ENCODE peak calls at places on chromosomes 13 and 19, in five cellular contexts. C is H54; B is HS-27A; V is stimulated activated CD4-positive, alpha-beta T cell treated with anti-CD3 and anti-CD28 coated beads, Interleukin-1b, Interleukin-23, amount 100 ng/mL, for 48 hours; L is NCI-H2029 treated with DMSO at 0.1 percent for 48 hours. X is an unnamed sample.

GRCh38 chr13:112227031-112227430 is 149.1 kb upstream of the SPACA7 start:
- DNase-seq in C (no peak), B (no peak), V (no peak), L (no peak), X (no peak)

GRCh38 chr19:6773323-6773931 is 919 bp downstream of the VAV1 start:
- DNase-seq in C (no peak), B (no peak), V (peak; percentile 68), L (no peak), X (no peak)

GRCh38 chr19:54017266-54017665 is 25.8 kb downstream of the CACNG6 start:
- DNase-seq in C (no peak), B (no peak), V (no peak), L (no peak), X (no peak)

GRCh38 chr19:40165362-40165937 is 25.8 kb upstream of the MAP3K10 start:
- DNase-seq in C (peak; percentile 84), B (no peak), V (peak; percentile 66), L (no peak), X (peak; percentile 42)

GRCh38 chr19:21087871-21088270 is 5.9 kb downstream of the ZNF714 start:
- DNase-seq in C (no peak), B (no peak), V (no peak), L (no peak), X (no peak)

GRCh38 chr13:80612804-80613203 is 271.9 kb upstream of the SPRY2 start:
- DNase-seq in C (no peak), B (no peak), V (no peak), L (no peak), X (no peak)

GRCh38 chr13:70714993-70715392 is 606.7 kb upstream of the KLHL1 start:
- DNase-seq in C (no peak), B (no peak), V (no peak), L (no peak), X (no peak)

GRCh38 chr13:95714142-95714832 is 37.3 kb downstream of the DNAJC3 start:
- DNase-seq in C (no peak), B (no peak), V (no peak), L (no peak), X (no peak)

GRCh38 chr19:34155686-34156085 is 16.6 kb upstream of the LSM14A start:
- DNase-seq in C (no peak), B (peak; percentile 49), V (no peak), L (no peak), X (no peak)

GRCh38 chr13:112346173-112346898 is 29.8 kb upstream of the SPACA7 start:
- DNase-seq in C (no peak), B (no peak), V (no peak), L (no peak), X (no peak)

GRCh38 chr19:57870225-57870624 is 18.6 kb downstream of the ZNF814 start:
- DNase-seq in C (no peak), B (no peak), V (no peak), L (no peak), X (no peak)

GRCh38 chr19:6278740-6279619 is 795 bp downstream of the MLLT1 start:
- DNase-seq in C (peak; percentile 31), B (no peak), V (no peak), L (no peak), X (no peak)

GRCh38 chr13:48110930-48111721 is 16.2 kb upstream of the MED4 start:
- DNase-seq in C (no peak), B (no peak), V (no peak), L (no peak), X (no peak)

X was measured in NCI-H446.